ENCODE peak calls at places on chromosomes 16 and 17, in six cellular contexts. C is A549, Y is endothelial cell of umbilical vein, S is K562, B is HepG2, R is GM12878. J is an unnamed sample.

GRCh38 chr17:42182927-42183734 is 2.1 kb downstream of the HCRT start:
- DNase-seq in C (peak), Y (peak), S (peak), B (peak), R (no peak), J (no peak)

GRCh38 chr16:85838381-85838780 is 38.9 kb downstream of the COX4I1 start:
- DNase-seq in C (no peak), Y (no peak), S (no peak), B (no peak), R (no peak), J (peak)

GRCh38 chr17:54899721-54900456 is 763 bp upstream of the TOM1L1 start:
- DNase-seq in C (no peak), Y (no peak), S (peak), B (peak), R (no peak), J (no peak)

GRCh38 chr17:382644-383533 is 30.3 kb upstream of the RPH3AL start:
- DNase-seq in C (peak), Y (no peak), S (peak), B (peak), R (no peak), J (peak)

GRCh38 chr16:4315185-4316102 is at the start of gene GLIS2:
- DNase-seq in C (peak), Y (peak), S (peak), B (no peak), R (no peak), J (peak)

GRCh38 chr17:64442550-64442971 is 6.4 kb upstream of the MILR1 start:
- DNase-seq in C (peak), Y (no peak), S (no peak), B (no peak), R (no peak), J (no peak)

GRCh38 chr17:50219345-50219744 is 17.9 kb upstream of the COL1A1 start:
- DNase-seq in C (peak), Y (no peak), S (no peak), B (peak), R (no peak), J (no peak)

GRCh38 chr17:65191805-65192740 is 54.9 kb downstream of the RGS9 start:
- DNase-seq in C (peak), Y (peak), S (no peak), B (peak), R (no peak), J (peak)

GRCh38 chr16:50497592-50497991 is 50.6 kb upstream of the NKD1 start:
- DNase-seq in C (no peak), Y (no peak), S (no peak), B (peak), R (no peak), J (peak)

GRCh38 chr17:38853292-38854219 is at the start of gene RPL23:
- DNase-seq in C (peak), Y (peak), S (peak), B (peak), R (peak), J (peak)
- TF ChIP-seq POLR2A in C (peak), Y (peak), S (peak), B (peak), R (peak), J (peak)

GRCh38 chr17:29112780-29113295 is 67.4 kb downstream of the MYO18A start:
- DNase-seq in C (no peak), Y (no peak), S (no peak), B (no peak), R (no peak), J (peak)
- TF ChIP-seq MYC in C (no peak), Y (no peak), S (no peak), B (no peak), R (no peak), J (no peak)

GRCh38 chr17:76736349-76737081 is 616 bp downstream of the SRSF2 start:
- DNase-seq in C (peak), Y (peak), S (peak), B (peak), R (no peak), J (peak)
- TF ChIP-seq POLR2A in C (no peak), Y (no peak), S (no peak), B (peak), R (peak), J (peak)

GRCh38 chr17:80220709-80221215 is 535 bp downstream of the SLC26A11 start:
- DNase-seq in C (no peak), Y (peak), S (no peak), B (no peak), R (no peak), J (no peak)
- TF ChIP-seq MYC in C (no peak), Y (no peak), S (no peak), B (no peak), R (no peak), J (no peak)

GRCh38 chr16:15607700-15608396 is 35.1 kb downstream of the MARF1 start:
- DNase-seq in C (no peak), Y (no peak), S (no peak), B (peak), R (no peak), J (peak)
- TF ChIP-seq POLR2A in C (no peak), Y (no peak), S (no peak), B (no peak), R (no peak), J (no peak)

GRCh38 chr17:78705071-78705470 is 77.0 kb downstream of the CYTH1 start:
- DNase-seq in C (no peak), Y (no peak), S (no peak), B (no peak), R (no peak), J (no peak)

GRCh38 chr17:78708510-78708973 is 73.5 kb downstream of the CYTH1 start:
- DNase-seq in C (peak), Y (peak), S (peak), B (peak), R (no peak), J (peak)

GRCh38 chr17:78706271-78706915 is 75.7 kb downstream of the CYTH1 start:
- DNase-seq in C (peak), Y (no peak), S (no peak), B (no peak), R (peak), J (no peak)

GRCh38 chr17:78707923-78708322 is 74.2 kb downstream of the CYTH1 start:
- DNase-seq in C (no peak), Y (no peak), S (no peak), B (no peak), R (no peak), J (no peak)

DNA sequence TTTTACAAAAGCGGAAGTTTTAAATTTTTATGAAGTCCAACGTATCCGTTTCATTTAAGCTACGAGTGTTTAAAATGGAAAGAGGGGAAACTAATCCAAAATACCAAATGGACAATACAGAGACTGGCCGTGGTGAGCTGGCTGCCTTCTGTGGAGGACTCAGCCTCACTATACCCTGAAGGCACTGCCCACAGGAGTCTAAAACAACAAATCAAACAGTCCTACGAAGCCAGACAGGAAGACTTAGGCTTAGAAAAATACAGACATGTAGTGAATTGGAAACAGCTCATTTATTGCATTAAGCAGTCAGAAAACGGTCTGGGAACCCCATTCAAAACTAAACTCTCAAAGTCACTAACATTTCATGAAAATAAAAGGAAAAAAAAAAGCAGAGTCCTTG is 75.1 kb downstream of the CYTH1 start:
- DNase-seq in C (peak), Y (peak), S (no peak), B (no peak), R (no peak), J (no peak)
- TF ChIP-seq MYC in C (no peak), Y (no peak), S (no peak), B (no peak), R (no peak), J (no peak)

DNA sequence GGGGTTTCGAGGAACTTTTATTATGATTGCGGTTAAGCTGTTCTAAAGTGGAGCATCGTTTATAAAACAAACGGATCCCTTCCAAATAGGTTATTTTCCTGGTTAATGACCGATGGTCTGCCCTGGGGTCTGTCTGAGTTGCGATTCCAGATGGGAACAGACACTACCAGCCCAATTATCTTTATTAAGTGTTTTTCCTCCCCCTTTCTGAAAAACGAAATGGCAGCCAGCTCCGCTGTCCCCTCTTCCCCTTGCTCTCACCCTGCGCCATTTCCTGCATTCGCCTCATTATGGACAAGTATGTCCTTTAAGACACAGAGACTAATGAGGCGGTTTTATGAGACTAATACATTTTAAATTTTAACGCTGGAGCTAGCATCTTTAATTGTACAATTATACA is 76.2 kb upstream of the IRX3 start:
- DNase-seq in C (no peak), Y (no peak), S (no peak), B (no peak), R (no peak), J (no peak)
- TF ChIP-seq POLR2A in C (no peak), Y (no peak), S (no peak), B (no peak), R (no peak), J (no peak)

GRCh38 chr17:74523308-74523707 is 8.0 kb downstream of the CD300LB start:
- DNase-seq in C (no peak), Y (no peak), S (no peak), B (no peak), R (no peak), J (no peak)
- TF ChIP-seq MYC in C (no peak), Y (no peak), S (no peak), B (no peak), R (no peak), J (no peak)

GRCh38 chr16:14629612-14629918 is 495 bp downstream of the PARN start:
- DNase-seq in C (no peak), Y (peak), S (no peak), B (no peak), R (no peak), J (no peak)

GRCh38 chr16:14632693-14633569 is at the start of gene BFAR:
- DNase-seq in C (peak), Y (peak), S (peak), B (peak), R (peak), J (peak)

GRCh38 chr16:14629919-14630619 is at the start of gene PARN:
- DNase-seq in C (peak), Y (peak), S (peak), B (peak), R (peak), J (peak)

GRCh38 chr16:14627088-14627487 is 3.0 kb downstream of the PARN start:
- DNase-seq in C (no peak), Y (no peak), S (no peak), B (no peak), R (no peak), J (no peak)

GRCh38 chr16:14628806-14629611 is 1.1 kb downstream of the PARN start:
- DNase-seq in C (no peak), Y (no peak), S (peak), B (no peak), R (no peak), J (no peak)
- TF ChIP-seq POLR2A in C (no peak), Y (no peak), S (no peak), B (no peak), R (no peak), J (no peak)